ENCODE peak calls at places on chromosomes 13 and 19, in seven cellular contexts. F is A673, E is foreskin keratinocyte, T is ovary, P is neuronal stem cell, S is endothelial cell of umbilical vein, D is adrenal gland. I is an unnamed sample. For H3K27me3, the result is how much of the 10 kb centered on the place peaks cover.

GRCh38 chr19:8113017-8113416 is 36.4 kb downstream of the FBN3 start:
- DNase-seq in F (no peak), E (peak), T (no peak), P (no peak), S (no peak), D (no peak), I (no peak)

GRCh38 chr13:33235078-33235477 is 50.5 kb downstream of the STARD13 start:
- DNase-seq in F (no peak), E (no peak), T (no peak), P (no peak), S (no peak), D (no peak), I (no peak)

GRCh38 chr13:94658926-94659649 is 53.3 kb downstream of the SOX21 start:
- DNase-seq in F (peak), E (no peak), T (no peak), P (no peak), S (peak), D (no peak), I (no peak)

GRCh38 chr19:12834418-12834943 is at the start of gene RTBDN:
- DNase-seq in F (peak), E (no peak), T (no peak), P (no peak), S (no peak), D (no peak), I (peak)

GRCh38 chr19:44303305-44303704 is 1.5 kb downstream of the ZNF235 start:
- DNase-seq in F (no peak), E (no peak), T (no peak), P (no peak), S (no peak), D (no peak), I (no peak)

GRCh38 chr19:56108447-56109195 is 12.5 kb downstream of the ZNF787 start:
- DNase-seq in F (no peak), E (no peak), T (peak), P (no peak), S (no peak), D (no peak), I (no peak)

GRCh38 chr13:43528992-43529391 is 257.8 kb downstream of the ENOX1 start:
- DNase-seq in F (peak), E (no peak), T (no peak), P (no peak), S (no peak), D (no peak), I (no peak)

GRCh38 chr19:39679791-39680168 is 24.1 kb downstream of the LGALS16 start:
- DNase-seq in F (no peak), E (no peak), T (no peak), P (no peak), S (no peak), D (no peak), I (no peak)

GRCh38 chr19:43708716-43709115 is 7.2 kb upstream of the IRGC start:
- DNase-seq in F (no peak), E (no peak), T (no peak), P (no peak), S (no peak), D (no peak), I (no peak)

GRCh38 chr19:57903298-57904174 is 12.9 kb downstream of the ZNF417 start:
- DNase-seq in F (peak), E (no peak), T (no peak), P (no peak), S (peak), D (no peak), I (peak)

GRCh38 chr13:75986818-75987217 is 350.7 kb downstream of the LMO7 start:
- DNase-seq in F (no peak), E (no peak), T (no peak), P (no peak), S (no peak), D (no peak), I (peak)

GRCh38 chr19:48511800-48512503 is at the start of gene LMTK3:
- DNase-seq in F (peak), E (no peak), T (no peak), P (no peak), S (no peak), D (peak), I (peak)

GRCh38 chr13:30021611-30022010 is 171.2 kb upstream of the UBL3 start:
- DNase-seq in F (peak), E (no peak), T (no peak), P (no peak), S (no peak), D (no peak), I (no peak)

GRCh38 chr19:33292595-33293254 is 9.6 kb downstream of the CEBPA start:
- DNase-seq in F (peak), E (peak), T (no peak), P (no peak), S (no peak), D (no peak), I (no peak)

GRCh38 chr19:19835560-19836038 is 14.0 kb upstream of the ZNF506 start:
- DNase-seq in F (no peak), E (no peak), T (no peak), P (no peak), S (no peak), D (no peak), I (no peak)

GRCh38 chr13:56735537-56735942 is 405.2 kb upstream of the PRR20A start:
- DNase-seq in F (no peak), E (no peak), T (no peak), P (no peak), S (no peak), D (no peak), I (no peak)

GRCh38 chr13:44710576-44710975 is 134.4 kb upstream of the TSC22D1 start:
- DNase-seq in F (peak), E (peak), T (no peak), P (no peak), S (peak), D (peak), I (no peak)

GRCh38 chr13:22169473-22169872 is 498.6 kb downstream of the FGF9 start:
- DNase-seq in F (no peak), E (no peak), T (no peak), P (no peak), S (no peak), D (no peak), I (no peak)

GRCh38 chr13:27283906-27284523 is 13.4 kb downstream of the RASL11A start:
- DNase-seq in F (no peak), E (no peak), T (no peak), P (no peak), S (peak), D (no peak), I (peak)

GRCh38 chr19:1608414-1609391 is 3.4 kb upstream of the UQCR11 start:
- DNase-seq in F (no peak), E (no peak), T (no peak), P (no peak), S (no peak), D (no peak), I (peak)

GRCh38 chr13:112244495-112245177 is 131.5 kb upstream of the SPACA7 start:
- DNase-seq in F (no peak), E (no peak), T (no peak), P (no peak), S (no peak), D (peak), I (no peak)

GRCh38 chr19:15869873-15870272 is 28.0 kb downstream of the CYP4F2 start:
- DNase-seq in F (no peak), E (no peak), T (no peak), P (no peak), S (no peak), D (no peak), I (no peak)
- H3K27me3 ChIP-seq in F (under half), E (under half), T (under half), P (under half), S (under half), D (under half), I (under half)

DNA sequence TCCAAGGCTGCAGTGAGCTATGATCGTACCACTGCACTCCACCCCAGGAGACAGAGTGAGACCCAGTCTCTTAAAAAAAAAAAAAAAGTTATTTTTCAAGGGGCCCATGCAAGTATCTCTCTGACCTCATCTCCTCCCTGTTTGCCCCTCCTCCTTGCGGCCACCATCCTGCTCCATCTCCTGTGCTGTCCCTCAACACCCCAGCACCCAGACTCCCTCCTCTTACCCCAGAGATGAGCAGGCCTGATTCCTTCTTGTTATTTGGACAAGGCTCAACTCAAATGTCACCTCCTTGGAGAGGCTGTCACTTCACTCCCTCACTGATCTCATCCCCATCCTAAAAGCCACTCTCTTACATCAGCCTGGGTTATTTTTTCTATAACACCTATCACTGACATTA is 4.4 kb downstream of the RYR1 start:
- DNase-seq in F (no peak), E (no peak), T (no peak), P (no peak), S (no peak), D (no peak), I (no peak)
- H3K27me3 ChIP-seq in F (under half), E (under half), T (under half), P (under half), S (under half), D (under half), I (under half)

GRCh38 chr19:45497791-45498190 is 452 bp upstream of the PPM1N start:
- DNase-seq in F (no peak), E (no peak), T (no peak), P (no peak), S (no peak), D (no peak), I (no peak)
- H3K27me3 ChIP-seq in F (under half), E (under half), T (under half), P (under half), S (under half), D (under half), I (under half)

DNA sequence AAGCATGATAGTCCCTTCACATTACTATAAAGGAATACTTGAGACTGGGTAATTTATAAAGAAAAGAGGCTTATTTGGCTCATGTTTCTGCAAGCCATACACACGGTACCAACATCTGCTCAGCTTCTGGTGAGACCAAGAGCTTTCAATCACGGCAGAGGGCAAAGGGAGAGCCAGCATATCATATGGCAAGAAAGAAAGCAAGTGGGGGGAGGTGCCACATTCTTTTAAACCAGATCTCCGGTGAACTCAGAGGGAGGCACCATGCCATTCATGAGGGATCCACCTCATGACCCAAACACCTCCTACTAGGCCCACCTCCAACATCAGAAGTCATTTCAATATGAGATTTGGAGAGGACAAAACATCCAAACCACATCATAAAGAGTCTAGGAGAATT is 20.3 kb downstream of the XPO4 start:
- DNase-seq in F (no peak), E (no peak), T (no peak), P (no peak), S (no peak), D (no peak), I (no peak)
- H3K27me3 ChIP-seq in F (under half), E (under half), T (under half), P (under half), S (under half), D (under half), I (under half)

GRCh38 chr13:98515804-98516465 is 61.0 kb downstream of the STK24 start:
- DNase-seq in F (no peak), E (no peak), T (no peak), P (no peak), S (no peak), D (no peak), I (no peak)
- H3K27me3 ChIP-seq in F (under half), E (under half), T (under half), P (under half), S (under half), D (under half), I (under half)

DNA sequence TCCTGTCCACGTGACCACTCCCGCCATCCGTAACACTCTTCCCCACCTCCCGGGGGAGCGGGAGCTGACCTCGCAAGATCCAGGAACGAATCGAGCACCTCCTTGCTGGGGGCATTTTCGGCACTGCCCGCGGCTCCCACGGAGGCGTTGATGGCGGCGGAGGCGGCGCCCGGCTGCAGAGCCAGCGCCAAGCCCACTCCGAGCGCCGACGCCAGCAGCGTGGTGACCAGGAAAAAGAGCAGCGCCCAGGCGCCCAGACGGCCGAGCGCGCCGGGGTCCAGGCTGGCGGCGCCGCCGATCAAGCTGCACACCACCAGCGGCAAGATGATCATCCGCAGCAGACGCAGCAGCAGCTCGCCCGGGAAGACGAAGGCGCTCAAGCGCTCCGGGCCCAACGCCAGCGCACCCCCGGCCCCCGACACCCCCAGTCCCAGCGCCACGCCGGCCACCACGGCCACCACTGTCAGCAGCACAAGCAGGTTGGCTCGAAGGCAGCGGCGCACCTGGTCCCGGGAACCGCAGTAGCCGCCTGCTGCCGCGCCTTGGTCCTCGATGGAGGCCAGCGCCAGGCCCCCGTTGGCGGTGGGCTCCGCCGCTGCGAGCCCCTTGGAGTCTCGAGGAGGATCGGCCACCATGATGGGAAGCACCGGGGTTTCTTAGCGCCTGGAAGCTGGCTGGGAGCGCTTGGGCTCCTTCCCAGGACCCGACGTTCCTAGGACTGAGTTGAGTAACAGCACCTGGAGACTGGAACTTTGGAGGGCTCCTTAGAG is 878 bp downstream of the SLC1A5 start:
- DNase-seq in F (peak), E (no peak), T (peak), P (peak), S (peak), D (no peak), I (peak)
- H3K27me3 ChIP-seq in F (under half), E (under half), T (under half), P (under half), S (under half), D (under half), I (under half)

GRCh38 chr19:30359936-30360335 is 12.2 kb upstream of the ZNF536 start:
- DNase-seq in F (no peak), E (no peak), T (no peak), P (no peak), S (no peak), D (no peak), I (no peak)

GRCh38 chr19:30358821-30359580 is 13.2 kb upstream of the ZNF536 start:
- DNase-seq in F (no peak), E (no peak), T (no peak), P (no peak), S (no peak), D (no peak), I (no peak)

GRCh38 chr19:30361721-30362120 is 10.5 kb upstream of the ZNF536 start:
- DNase-seq in F (no peak), E (no peak), T (no peak), P (no peak), S (no peak), D (no peak), I (no peak)

GRCh38 chr19:30361107-30361447 is 11.1 kb upstream of the ZNF536 start:
- DNase-seq in F (no peak), E (no peak), T (no peak), P (no peak), S (no peak), D (no peak), I (no peak)

GRCh38 chr19:30360378-30361106 is 11.6 kb upstream of the ZNF536 start:
- DNase-seq in F (peak), E (no peak), T (no peak), P (no peak), S (no peak), D (peak), I (no peak)
- H3K27me3 ChIP-seq in F (under half), E (under half), T (under half), P (under half), S (under half), D (under half), I (under half)

GRCh38 chr13:98511435-98511834 is 65.5 kb downstream of the STK24 start:
- DNase-seq in F (no peak), E (no peak), T (no peak), P (no peak), S (no peak), D (no peak), I (no peak)

GRCh38 chr13:98507060-98507797 is 69.7 kb downstream of the STK24 start:
- DNase-seq in F (peak), E (no peak), T (peak), P (no peak), S (peak), D (peak), I (no peak)

GRCh38 chr13:98508280-98509074 is 68.4 kb downstream of the STK24 start:
- DNase-seq in F (no peak), E (no peak), T (no peak), P (no peak), S (no peak), D (no peak), I (no peak)

GRCh38 chr13:98510156-98510509 is 66.8 kb downstream of the STK24 start:
- DNase-seq in F (no peak), E (no peak), T (no peak), P (no peak), S (no peak), D (no peak), I (no peak)

DNA sequence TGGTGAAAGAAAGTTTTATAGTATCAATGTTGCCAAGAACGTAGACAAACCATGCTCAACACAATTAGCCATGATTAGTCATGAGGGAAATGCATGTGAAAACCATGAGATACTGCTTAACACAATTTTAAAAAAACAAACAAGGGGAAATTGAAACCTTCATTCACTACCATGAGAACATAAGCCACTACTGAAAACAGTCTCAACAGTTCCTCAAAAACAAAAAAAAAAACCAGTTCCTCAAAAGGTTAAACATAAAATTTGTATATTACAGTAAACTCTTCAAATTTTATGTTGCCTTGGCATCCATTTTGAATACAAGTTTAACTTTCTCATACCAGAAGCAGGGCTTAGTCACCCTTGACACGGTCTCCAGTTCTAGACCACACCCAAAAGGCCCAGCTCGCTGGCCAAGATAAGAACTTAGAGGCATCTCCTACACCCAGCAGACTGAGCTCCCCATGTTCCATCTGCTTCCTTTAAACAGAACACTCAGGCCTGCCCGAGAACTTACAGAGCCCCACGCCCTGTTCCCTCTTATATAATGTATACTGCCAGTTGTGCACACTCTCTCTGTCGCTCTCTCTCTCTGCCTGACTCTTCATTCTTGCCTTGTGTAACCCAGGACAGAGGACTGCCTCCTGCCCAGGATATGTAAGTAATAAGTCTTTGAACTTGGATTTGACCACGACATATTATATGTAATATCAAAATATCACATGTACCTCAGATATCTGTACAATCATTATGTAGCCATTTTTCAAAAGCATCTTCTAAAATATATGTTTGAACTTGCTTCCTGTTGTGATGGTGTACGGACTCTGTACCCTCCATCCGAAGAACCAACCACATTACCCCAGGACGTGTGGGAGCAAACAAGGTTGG is 67.4 kb downstream of the STK24 start:
- DNase-seq in F (no peak), E (peak), T (no peak), P (no peak), S (peak), D (no peak), I (peak)
- H3K27me3 ChIP-seq in F (under half), E (under half), T (under half), P (under half), S (under half), D (under half), I (under half)

GRCh38 chr19:35349614-35350521 is 2.2 kb downstream of the FFAR1 start:
- DNase-seq in F (no peak), E (no peak), T (peak), P (no peak), S (no peak), D (peak), I (peak)

GRCh38 chr19:35350591-35350990 is 2.9 kb downstream of the FFAR1 start:
- DNase-seq in F (no peak), E (no peak), T (peak), P (no peak), S (no peak), D (no peak), I (peak)

GRCh38 chr19:35352177-35352447 is 4.4 kb downstream of the FFAR1 start:
- DNase-seq in F (no peak), E (no peak), T (no peak), P (no peak), S (no peak), D (no peak), I (no peak)

GRCh38 chr19:35352448-35353304 is 5.0 kb downstream of the FFAR1 start:
- DNase-seq in F (peak), E (peak), T (peak), P (peak), S (peak), D (peak), I (peak)

GRCh38 chr19:35351441-35352176 is 3.9 kb downstream of the FFAR1 start:
- DNase-seq in F (no peak), E (no peak), T (peak), P (no peak), S (no peak), D (no peak), I (peak)
- H3K27me3 ChIP-seq in F (under half), E (under half), T (under half), P (under half), S (under half), D (under half), I (under half)

DNA sequence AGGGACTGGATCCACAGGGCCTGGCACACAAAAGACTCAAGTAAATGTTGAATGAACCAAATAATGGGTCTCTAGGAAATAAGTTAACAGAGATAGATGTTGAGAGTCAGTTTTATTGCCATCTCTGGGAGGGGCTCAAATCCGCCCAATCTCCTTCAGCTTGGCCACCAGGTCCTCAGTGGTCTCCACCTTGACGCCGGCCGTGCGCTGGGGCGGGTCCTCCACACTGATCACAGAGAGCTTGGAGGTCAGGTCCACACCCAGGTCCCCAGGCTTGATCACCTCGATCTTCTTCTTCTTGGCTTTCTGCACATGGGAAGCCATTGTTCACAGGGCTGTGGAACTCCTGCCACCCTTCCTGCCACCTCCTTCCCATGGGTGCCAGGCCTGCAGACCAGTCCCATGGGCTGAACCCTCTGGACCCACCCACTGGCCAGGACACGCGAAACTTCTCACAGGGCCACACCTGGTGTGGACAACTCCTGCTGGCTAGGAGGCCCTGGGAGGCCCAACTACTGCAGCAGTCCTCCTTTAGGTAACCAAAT is 3.2 kb upstream of the VSIG10L start:
- DNase-seq in F (no peak), E (no peak), T (no peak), P (no peak), S (no peak), D (no peak), I (no peak)
- H3K27me3 ChIP-seq in F (under half), E (under half), T (under half), P (under half), S (under half), D (under half), I (under half)